ENCODE peak calls at places on chromosomes 16 and 17, in ten cellular contexts. One of them, this sample, is unnamed.

GRCh38 chr17:13931752-13932477 is 137.4 kb upstream of the COX10 start:
- DNase-seq in esophagus muscularis mucosa: no peak
- DNase-seq in putamen: no peak
- DNase-seq in mucosa of descending colon: peak
- DNase-seq in GM23338: peak
- DNase-seq in transverse colon: peak
- DNase-seq in mammary epithelial cell: peak
- DNase-seq in stimulated activated CD4-positive, alpha-beta T cell treated with anti-CD3 and anti-CD28 coated beads, Interleukin-4, amount 100 ng/mL, for 1 hour: no peak
- DNase-seq in HEK293T: no peak
- DNase-seq in IMR-90: peak
- DNase-seq in this sample: peak

GRCh38 chr16:86477642-86478041 is 32.7 kb upstream of the FOXF1 start:
- DNase-seq in HEK293T: no peak
- DNase-seq in transverse colon: no peak
- DNase-seq in putamen: no peak
- DNase-seq in IMR-90: peak
- DNase-seq in stimulated activated CD4-positive, alpha-beta T cell treated with anti-CD3 and anti-CD28 coated beads, Interleukin-4, amount 100 ng/mL, for 1 hour: no peak
- DNase-seq in GM23338: no peak
- DNase-seq in mammary epithelial cell: no peak
- DNase-seq in mucosa of descending colon: no peak
- DNase-seq in esophagus muscularis mucosa: no peak
- DNase-seq in this sample: no peak

GRCh38 chr16:86462334-86463084 is 47.8 kb upstream of the FOXF1 start:
- DNase-seq in IMR-90: peak
- DNase-seq in HEK293T: no peak
- DNase-seq in GM23338: no peak
- DNase-seq in mammary epithelial cell: no peak
- DNase-seq in esophagus muscularis mucosa: no peak
- DNase-seq in mucosa of descending colon: no peak
- DNase-seq in transverse colon: peak
- DNase-seq in stimulated activated CD4-positive, alpha-beta T cell treated with anti-CD3 and anti-CD28 coated beads, Interleukin-4, amount 100 ng/mL, for 1 hour: no peak
- DNase-seq in putamen: no peak
- DNase-seq in this sample: no peak

GRCh38 chr16:79150626-79151025 is 449.9 kb downstream of the MAF start:
- DNase-seq in mucosa of descending colon: no peak
- DNase-seq in stimulated activated CD4-positive, alpha-beta T cell treated with anti-CD3 and anti-CD28 coated beads, Interleukin-4, amount 100 ng/mL, for 1 hour: no peak
- DNase-seq in GM23338: no peak
- DNase-seq in IMR-90: no peak
- DNase-seq in putamen: no peak
- DNase-seq in transverse colon: no peak
- DNase-seq in esophagus muscularis mucosa: no peak
- DNase-seq in HEK293T: no peak
- DNase-seq in mammary epithelial cell: no peak
- DNase-seq in this sample: no peak

GRCh38 chr17:52145496-52145895 is 13.0 kb downstream of the CA10 start:
- DNase-seq in esophagus muscularis mucosa: no peak
- DNase-seq in mammary epithelial cell: peak
- DNase-seq in HEK293T: no peak
- DNase-seq in mucosa of descending colon: no peak
- DNase-seq in IMR-90: no peak
- DNase-seq in putamen: no peak
- DNase-seq in transverse colon: no peak
- DNase-seq in stimulated activated CD4-positive, alpha-beta T cell treated with anti-CD3 and anti-CD28 coated beads, Interleukin-4, amount 100 ng/mL, for 1 hour: no peak
- DNase-seq in GM23338: peak
- DNase-seq in this sample: no peak

GRCh38 chr16:12729448-12729847 is 74.2 kb downstream of the CPPED1 start:
- DNase-seq in GM23338: no peak
- DNase-seq in mammary epithelial cell: peak
- DNase-seq in HEK293T: no peak
- DNase-seq in mucosa of descending colon: no peak
- DNase-seq in esophagus muscularis mucosa: no peak
- DNase-seq in putamen: no peak
- DNase-seq in transverse colon: no peak
- DNase-seq in IMR-90: peak
- DNase-seq in stimulated activated CD4-positive, alpha-beta T cell treated with anti-CD3 and anti-CD28 coated beads, Interleukin-4, amount 100 ng/mL, for 1 hour: no peak
- DNase-seq in this sample: no peak

GRCh38 chr17:74190154-74190553 is 13.3 kb upstream of the RPL38 start:
- DNase-seq in GM23338: peak
- DNase-seq in stimulated activated CD4-positive, alpha-beta T cell treated with anti-CD3 and anti-CD28 coated beads, Interleukin-4, amount 100 ng/mL, for 1 hour: no peak
- DNase-seq in mammary epithelial cell: peak
- DNase-seq in mucosa of descending colon: no peak
- DNase-seq in esophagus muscularis mucosa: no peak
- DNase-seq in HEK293T: peak
- DNase-seq in IMR-90: peak
- DNase-seq in transverse colon: no peak
- DNase-seq in putamen: peak
- DNase-seq in this sample: no peak

GRCh38 chr16:86823895-86824671 is 245.7 kb downstream of the FOXL1 start:
- DNase-seq in putamen: peak
- DNase-seq in esophagus muscularis mucosa: no peak
- DNase-seq in transverse colon: no peak
- DNase-seq in GM23338: no peak
- DNase-seq in IMR-90: peak
- DNase-seq in HEK293T: no peak
- DNase-seq in mucosa of descending colon: no peak
- DNase-seq in mammary epithelial cell: peak
- DNase-seq in stimulated activated CD4-positive, alpha-beta T cell treated with anti-CD3 and anti-CD28 coated beads, Interleukin-4, amount 100 ng/mL, for 1 hour: no peak
- DNase-seq in this sample: no peak

GRCh38 chr16:83983491-83983890 is 15.4 kb downstream of the NECAB2 start:
- DNase-seq in putamen: peak
- DNase-seq in HEK293T: no peak
- DNase-seq in stimulated activated CD4-positive, alpha-beta T cell treated with anti-CD3 and anti-CD28 coated beads, Interleukin-4, amount 100 ng/mL, for 1 hour: no peak
- DNase-seq in mammary epithelial cell: no peak
- DNase-seq in GM23338: no peak
- DNase-seq in transverse colon: no peak
- DNase-seq in mucosa of descending colon: no peak
- DNase-seq in IMR-90: no peak
- DNase-seq in esophagus muscularis mucosa: no peak
- DNase-seq in this sample: no peak

GRCh38 chr16:89721644-89722391 is 481 bp downstream of the ZNF276 start:
- DNase-seq in esophagus muscularis mucosa: peak
- DNase-seq in putamen: no peak
- DNase-seq in transverse colon: peak
- DNase-seq in mammary epithelial cell: peak
- DNase-seq in stimulated activated CD4-positive, alpha-beta T cell treated with anti-CD3 and anti-CD28 coated beads, Interleukin-4, amount 100 ng/mL, for 1 hour: peak
- DNase-seq in HEK293T: no peak
- DNase-seq in GM23338: peak
- DNase-seq in IMR-90: peak
- DNase-seq in mucosa of descending colon: peak
- DNase-seq in this sample: peak

GRCh38 chr17:41773190-41773588 is 13.3 kb downstream of the JUP start:
- DNase-seq in putamen: no peak
- DNase-seq in esophagus muscularis mucosa: no peak
- DNase-seq in mammary epithelial cell: peak
- DNase-seq in IMR-90: peak
- DNase-seq in mucosa of descending colon: peak
- DNase-seq in GM23338: peak
- DNase-seq in transverse colon: peak
- DNase-seq in stimulated activated CD4-positive, alpha-beta T cell treated with anti-CD3 and anti-CD28 coated beads, Interleukin-4, amount 100 ng/mL, for 1 hour: no peak
- DNase-seq in HEK293T: peak
- DNase-seq in this sample: peak

GRCh38 chr16:19822534-19822933 is 62.1 kb downstream of the GPRC5B start:
- DNase-seq in stimulated activated CD4-positive, alpha-beta T cell treated with anti-CD3 and anti-CD28 coated beads, Interleukin-4, amount 100 ng/mL, for 1 hour: no peak
- DNase-seq in transverse colon: no peak
- DNase-seq in HEK293T: no peak
- DNase-seq in mucosa of descending colon: no peak
- DNase-seq in IMR-90: peak
- DNase-seq in putamen: no peak
- DNase-seq in esophagus muscularis mucosa: no peak
- DNase-seq in GM23338: no peak
- DNase-seq in mammary epithelial cell: no peak
- DNase-seq in this sample: no peak

GRCh38 chr17:63545302-63545928 is 4.9 kb upstream of the DCAF7 start:
- DNase-seq in IMR-90: no peak
- DNase-seq in mammary epithelial cell: no peak
- DNase-seq in mucosa of descending colon: no peak
- DNase-seq in HEK293T: no peak
- DNase-seq in transverse colon: no peak
- DNase-seq in esophagus muscularis mucosa: no peak
- DNase-seq in putamen: no peak
- DNase-seq in stimulated activated CD4-positive, alpha-beta T cell treated with anti-CD3 and anti-CD28 coated beads, Interleukin-4, amount 100 ng/mL, for 1 hour: no peak
- DNase-seq in GM23338: no peak
- DNase-seq in this sample: no peak

GRCh38 chr16:50945136-50945535 is 203.2 kb downstream of the CYLD start:
- DNase-seq in esophagus muscularis mucosa: no peak
- DNase-seq in GM23338: no peak
- DNase-seq in putamen: no peak
- DNase-seq in mammary epithelial cell: no peak
- DNase-seq in IMR-90: no peak
- DNase-seq in stimulated activated CD4-positive, alpha-beta T cell treated with anti-CD3 and anti-CD28 coated beads, Interleukin-4, amount 100 ng/mL, for 1 hour: no peak
- DNase-seq in mucosa of descending colon: no peak
- DNase-seq in HEK293T: no peak
- DNase-seq in transverse colon: no peak
- DNase-seq in this sample: no peak

This sample was measured in aorta.